ENCODE peak calls at places on chromosomes 12 and 14, in seven cellular contexts. S, W, E, K, T, R and Z are unnamed samples.

GRCh38 chr12:66648336-66648735 is 30.5 kb downstream of the GRIP1 start:
- DNase-seq in T (no peak), R (no peak), W (no peak), S (no peak), K (no peak), E (no peak), Z (no peak)

GRCh38 chr12:94717656-94718055 is 67.3 kb upstream of the TMCC3 start:
- DNase-seq in K (no peak), T (no peak), S (no peak), R (no peak), W (no peak), E (no peak), Z (no peak)

GRCh38 chr12:56271031-56271430 is 4.3 kb downstream of the COQ10A start:
- DNase-seq in K (no peak), E (no peak), T (no peak), S (peak), R (no peak), W (no peak), Z (no peak)

GRCh38 chr12:71684081-71684480 is 1.8 kb upstream of the TMEM19 start:
- DNase-seq in T (no peak), W (no peak), K (no peak), R (no peak), E (no peak), S (no peak), Z (no peak)

GRCh38 chr12:47021298-47021697 is 58.1 kb upstream of the PCED1B start:
- DNase-seq in S (peak), T (no peak), R (no peak), K (peak), W (no peak), E (no peak), Z (no peak)

GRCh38 chr14:22319526-22320352 is 269.3 kb downstream of the DAD1 start:
- DNase-seq in S (peak), T (peak), K (no peak), W (peak), R (peak), E (no peak), Z (no peak)

GRCh38 chr12:4526923-4527546 is 11.7 kb upstream of the RAD51AP1 start:
- DNase-seq in S (peak), R (no peak), K (no peak), E (no peak), T (no peak), W (no peak), Z (no peak)

GRCh38 chr14:20327005-20327869 is 5.8 kb downstream of the CCNB1IP1 start:
- DNase-seq in K (peak), W (no peak), S (peak), T (no peak), R (peak), E (no peak), Z (no peak)

GRCh38 chr12:14952295-14952995 is 9.0 kb downstream of the ARHGDIB start:
- DNase-seq in S (peak), W (no peak), E (no peak), K (peak), T (no peak), R (peak), Z (no peak)

GRCh38 chr14:82855912-82856381 is 1322.3 kb upstream of the SEL1L start:
- DNase-seq in E (no peak), K (no peak), S (peak), T (no peak), W (no peak), R (no peak), Z (no peak)

GRCh38 chr12:93847517-93848452 is 170.6 kb downstream of the CRADD start:
- DNase-seq in R (no peak), W (no peak), S (peak), K (no peak), E (no peak), T (no peak), Z (no peak)

GRCh38 chr12:104877107-104877705 is 80.9 kb downstream of the SLC41A2 start:
- DNase-seq in R (peak), W (peak), K (peak), S (peak), T (no peak), E (no peak), Z (no peak)

GRCh38 chr14:93089501-93090269 is 26.0 kb downstream of the ITPK1 start:
- DNase-seq in W (no peak), R (no peak), K (no peak), S (no peak), E (no peak), T (no peak), Z (no peak)

GRCh38 chr12:40827923-40828592 is 135.8 kb downstream of the CNTN1 start:
- DNase-seq in E (no peak), R (no peak), W (no peak), T (no peak), K (no peak), S (no peak), Z (no peak)

GRCh38 chr12:75560167-75560566 is 48.8 kb upstream of the KRR1 start:
- DNase-seq in E (no peak), R (no peak), S (peak), W (no peak), T (no peak), K (no peak), Z (no peak)
- TF ChIP-seq CTCF in E (peak), R (peak), S (peak), W (peak), T (peak), K (peak), Z (no peak)

GRCh38 chr14:105806568-105806967 is 280.2 kb downstream of the TMEM121 start:
- DNase-seq in R (no peak), W (no peak), K (no peak), S (no peak), T (no peak), E (no peak), Z (no peak)
- TF ChIP-seq CTCF in R (no peak), W (no peak), K (no peak), S (no peak), T (no peak), E (no peak), Z (no peak)

DNA sequence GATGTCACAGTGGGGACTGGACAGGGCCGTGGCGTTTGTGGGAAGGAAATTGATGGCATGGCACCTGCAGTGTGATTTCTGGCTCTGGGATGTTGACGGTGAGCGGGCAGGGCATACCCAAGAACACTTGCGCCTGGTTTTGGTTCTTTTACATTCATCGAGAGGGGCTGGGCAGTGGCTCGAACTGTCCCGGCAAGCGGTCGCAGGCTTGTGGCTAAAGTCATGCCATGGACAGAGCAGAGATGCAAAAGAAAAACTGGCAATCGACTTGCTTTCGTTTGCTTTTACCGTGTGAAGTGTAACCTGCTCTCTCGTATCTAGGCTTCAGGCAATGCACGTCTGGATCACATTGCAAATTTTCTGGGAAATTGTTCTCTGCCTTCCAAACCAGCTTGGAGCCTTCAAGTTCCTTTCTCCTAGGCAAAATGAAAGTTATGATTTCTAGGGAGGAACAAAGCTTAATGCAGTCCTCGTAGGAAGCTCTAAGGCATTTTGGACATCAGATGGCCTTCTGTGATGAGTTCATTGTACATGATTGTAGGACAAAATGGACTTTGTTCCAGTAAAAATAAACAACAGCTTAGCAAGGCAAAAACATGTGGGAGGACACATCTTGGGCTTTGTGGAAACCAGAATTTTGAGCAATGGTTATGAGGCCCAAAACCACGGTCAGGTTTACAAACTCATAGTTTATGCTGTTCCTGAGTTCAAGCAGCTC is 18.3 kb downstream of the ADGRD1 start:
- DNase-seq in S (no peak), W (no peak), K (peak), E (no peak), R (no peak), T (no peak), Z (no peak)
- TF ChIP-seq CTCF in S (no peak), W (no peak), K (no peak), E (no peak), R (no peak), T (no peak), Z (no peak)

GRCh38 chr14:88078525-88078924 is 73.6 kb downstream of the GPR65 start:
- DNase-seq in S (no peak), W (no peak), K (no peak), E (no peak), T (no peak), R (no peak), Z (no peak)
- TF ChIP-seq CTCF in S (no peak), W (no peak), K (no peak), E (no peak), T (no peak), R (no peak), Z (no peak)

GRCh38 chr12:74317078-74317581 is 220.5 kb upstream of the ATXN7L3B start:
- DNase-seq in K (no peak), T (no peak), S (no peak), W (peak), E (no peak), R (peak), Z (no peak)
- TF ChIP-seq CTCF in K (no peak), T (no peak), S (no peak), W (peak), E (peak), R (no peak), Z (no peak)